ENCODE peak calls at places on chromosomes 3 and 15, in seven cellular contexts. Y is neural progenitor cell, U is IMR-90, B is mesenchymal stem cell, J is neuronal stem cell, P is GM12878, S is HCT116. K is an unnamed sample. For H3K9me3, the result is how much of the 10 kb centered on the place peaks cover.

GRCh38 chr3:127647171-127647884 is 18.3 kb downstream of the PODXL2 start:
- DNase-seq in Y (peak), U (no peak), B (no peak), J (no peak), P (no peak), S (no peak), K (no peak)

GRCh38 chr3:28846948-28847527 is 433.8 kb upstream of the RBMS3 start:
- DNase-seq in Y (no peak), U (no peak), B (no peak), J (no peak), P (no peak), S (no peak), K (no peak)

GRCh38 chr3:39383913-39384664 is 919 bp downstream of the SLC25A38 start:
- DNase-seq in Y (peak), U (peak), B (peak), J (peak), P (peak), S (peak), K (peak)

GRCh38 chr15:88181613-88182012 is 74.9 kb downstream of the NTRK3 start:
- DNase-seq in Y (no peak), U (no peak), B (no peak), J (no peak), P (no peak), S (no peak), K (no peak)

GRCh38 chr3:114110439-114110838 is 53.9 kb downstream of the QTRT2 start:
- DNase-seq in Y (peak), U (no peak), B (no peak), J (no peak), P (no peak), S (no peak), K (no peak)

GRCh38 chr3:44721231-44722102 is 8.0 kb upstream of the ZNF501 start:
- DNase-seq in Y (no peak), U (peak), B (peak), J (no peak), P (no peak), S (no peak), K (no peak)

GRCh38 chr3:67202053-67202452 is 203.9 kb downstream of the KBTBD8 start:
- DNase-seq in Y (no peak), U (no peak), B (no peak), J (no peak), P (no peak), S (no peak), K (no peak)

GRCh38 chr3:182783106-182783505 is 10.2 kb upstream of the ATP11B start:
- DNase-seq in Y (no peak), U (no peak), B (no peak), J (no peak), P (no peak), S (no peak), K (no peak)

GRCh38 chr3:124653071-124653470 is 77.2 kb upstream of the UMPS start:
- DNase-seq in Y (no peak), U (no peak), B (no peak), J (no peak), P (no peak), S (no peak), K (no peak)

GRCh38 chr3:42809202-42809601 is at the start of gene ACKR2:
- DNase-seq in Y (no peak), U (no peak), B (no peak), J (no peak), P (no peak), S (no peak), K (no peak)

GRCh38 chr3:188557230-188557629 is 403.3 kb downstream of the LPP start:
- DNase-seq in Y (no peak), U (no peak), B (no peak), J (no peak), P (no peak), S (no peak), K (no peak)

GRCh38 chr3:179321585-179322322 is 1.1 kb upstream of the ZNF639 start:
- DNase-seq in Y (peak), U (peak), B (peak), J (no peak), P (no peak), S (no peak), K (peak)

GRCh38 chr15:58260911-58261267 is 122.7 kb downstream of the AQP9 start:
- DNase-seq in Y (no peak), U (peak), B (peak), J (no peak), P (no peak), S (no peak), K (peak)

GRCh38 chr3:170907519-170908234 is 760 bp downstream of the EIF5A2 start:
- DNase-seq in Y (peak), U (peak), B (peak), J (no peak), P (no peak), S (no peak), K (peak)

GRCh38 chr15:74901612-74902063 is 5.0 kb downstream of the FAM219B start:
- DNase-seq in Y (peak), U (peak), B (peak), J (peak), P (no peak), S (no peak), K (peak)

GRCh38 chr15:50496692-50497091 is 49.8 kb downstream of the USP50 start:
- DNase-seq in Y (peak), U (no peak), B (no peak), J (no peak), P (no peak), S (no peak), K (no peak)

GRCh38 chr3:155026999-155027591 is 53.0 kb upstream of the MME start:
- DNase-seq in Y (peak), U (peak), B (peak), J (no peak), P (no peak), S (no peak), K (peak)

GRCh38 chr15:80710635-80711553 is 15.8 kb downstream of the ABHD17C start:
- DNase-seq in Y (no peak), U (peak), B (peak), J (no peak), P (peak), S (no peak), K (no peak)

GRCh38 chr15:50907866-50908208 is 646 bp upstream of the AP4E1 start:
- DNase-seq in Y (peak), U (peak), B (peak), J (no peak), P (no peak), S (peak), K (peak)

GRCh38 chr3:50050361-50050760 is 38.4 kb upstream of the RBM5 start:
- DNase-seq in Y (no peak), U (peak), B (no peak), J (no peak), P (no peak), S (no peak), K (peak)

GRCh38 chr3:9067352-9067975 is 104.2 kb upstream of the RAD18 start:
- DNase-seq in Y (peak), U (peak), B (peak), J (peak), P (peak), S (peak), K (peak)

GRCh38 chr15:44706946-44707636 is 4.0 kb downstream of the PATL2 start:
- DNase-seq in Y (no peak), U (no peak), B (no peak), J (no peak), P (no peak), S (no peak), K (no peak)

GRCh38 chr3:33717616-33717865 is 513 bp downstream of the CLASP2 start:
- DNase-seq in Y (peak), U (peak), B (no peak), J (no peak), P (no peak), S (peak), K (peak)

GRCh38 chr15:88126695-88127476 is 129.7 kb downstream of the NTRK3 start:
- DNase-seq in Y (no peak), U (no peak), B (no peak), J (no peak), P (no peak), S (no peak), K (no peak)

GRCh38 chr3:38634133-38634532 is 15.4 kb downstream of the SCN5A start:
- DNase-seq in Y (no peak), U (peak), B (peak), J (no peak), P (no peak), S (no peak), K (no peak)

GRCh38 chr3:81419196-81419595 is 342.2 kb downstream of the GBE1 start:
- DNase-seq in Y (no peak), U (peak), B (peak), J (no peak), P (no peak), S (no peak), K (peak)

GRCh38 chr3:47613723-47614122 is 35.1 kb upstream of the CSPG5 start:
- DNase-seq in Y (no peak), U (no peak), B (no peak), J (no peak), P (no peak), S (no peak), K (no peak)

GRCh38 chr3:99747915-99748314 is 69.7 kb upstream of the CMSS1 start:
- DNase-seq in Y (peak), U (peak), B (peak), J (peak), P (no peak), S (peak), K (peak)

GRCh38 chr15:73322665-73323373 is 45.9 kb downstream of the HCN4 start:
- DNase-seq in Y (no peak), U (no peak), B (no peak), J (no peak), P (no peak), S (no peak), K (no peak)

GRCh38 chr3:31553258-31553657 is 20.5 kb downstream of the STT3B start:
- DNase-seq in Y (no peak), U (no peak), B (no peak), J (no peak), P (no peak), S (no peak), K (no peak)
- H3K9me3 ChIP-seq in Y (under half), U (under half), B (under half), J (under half), P (under half), S (under half), K (under half)

GRCh38 chr15:71078506-71079207 is 36.6 kb upstream of the THSD4 start:
- DNase-seq in Y (no peak), U (no peak), B (no peak), J (no peak), P (no peak), S (no peak), K (no peak)

GRCh38 chr15:71082803-71083202 is 32.5 kb upstream of the THSD4 start:
- DNase-seq in Y (no peak), U (no peak), B (no peak), J (no peak), P (no peak), S (no peak), K (no peak)

GRCh38 chr15:71080166-71080565 is 35.1 kb upstream of the THSD4 start:
- DNase-seq in Y (no peak), U (no peak), B (no peak), J (no peak), P (no peak), S (no peak), K (no peak)

GRCh38 chr15:71080705-71081104 is 34.6 kb upstream of the THSD4 start:
- DNase-seq in Y (no peak), U (peak), B (peak), J (no peak), P (peak), S (no peak), K (peak)

GRCh38 chr15:71079208-71080044 is 35.8 kb upstream of the THSD4 start:
- DNase-seq in Y (no peak), U (peak), B (no peak), J (no peak), P (no peak), S (no peak), K (peak)
- H3K9ac ChIP-seq in Y (no peak), U (no peak), B (peak), J (no peak), P (no peak), S (no peak), K (peak)

DNA sequence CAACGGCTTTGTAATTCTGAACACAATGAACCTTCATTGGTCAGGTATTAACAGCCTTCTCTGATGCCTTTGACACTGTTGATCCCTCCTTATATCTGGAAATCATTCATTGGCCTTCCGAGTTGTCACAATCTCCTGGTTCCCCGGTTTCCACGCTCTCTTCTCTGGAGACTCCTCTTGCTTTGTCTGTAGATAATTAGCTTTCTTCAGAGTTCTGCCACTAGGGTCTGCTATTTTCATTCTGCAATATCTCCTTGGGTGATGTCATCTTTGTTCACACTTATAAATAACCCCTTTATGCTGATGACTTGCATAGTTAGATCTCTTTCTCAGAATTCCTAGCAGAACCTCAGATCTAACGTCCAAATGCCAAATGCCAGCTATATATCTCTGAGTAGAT is 583.8 kb upstream of the ZNF717 start:
- DNase-seq in Y (no peak), U (peak), B (peak), J (no peak), P (no peak), S (no peak), K (peak)
- H3K9me3 ChIP-seq in Y (under half), U (under half), B (under half), J (under half), P (under half), S (under half), K (under half)

DNA sequence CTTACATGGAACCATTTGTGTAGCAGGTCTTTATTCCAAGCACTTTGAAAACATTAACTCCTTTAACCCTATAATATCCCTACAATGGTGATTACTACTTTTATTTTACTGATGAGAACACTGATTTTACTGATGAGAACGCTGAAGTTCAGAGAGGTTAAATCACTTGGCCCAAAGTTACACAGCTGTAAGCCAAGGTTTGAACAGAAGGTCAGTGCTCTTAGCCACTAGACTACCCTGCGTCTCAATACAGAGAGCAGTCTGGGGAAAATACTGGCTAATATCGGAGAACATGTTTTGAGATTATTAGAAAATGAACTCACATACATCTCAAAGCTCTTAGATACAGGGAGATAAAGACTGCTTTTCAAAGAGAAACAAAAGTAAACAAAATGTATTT is 827.2 kb downstream of the FHIT start:
- DNase-seq in Y (no peak), U (no peak), B (no peak), J (no peak), P (no peak), S (no peak), K (no peak)
- H3K9ac ChIP-seq in Y (no peak), U (no peak), B (no peak), J (no peak), P (no peak), S (no peak), K (no peak)

GRCh38 chr15:25170781-25171110 is 216.0 kb downstream of the SNRPN start:
- DNase-seq in Y (no peak), U (no peak), B (no peak), J (no peak), P (no peak), S (no peak), K (no peak)

GRCh38 chr15:25171856-25172687 is 217.3 kb downstream of the SNRPN start:
- DNase-seq in Y (no peak), U (no peak), B (no peak), J (no peak), P (no peak), S (no peak), K (no peak)

GRCh38 chr15:25171111-25171811 is 216.5 kb downstream of the SNRPN start:
- DNase-seq in Y (no peak), U (no peak), B (no peak), J (no peak), P (no peak), S (no peak), K (no peak)

GRCh38 chr15:25170113-25170731 is 215.4 kb downstream of the SNRPN start:
- DNase-seq in Y (no peak), U (no peak), B (no peak), J (no peak), P (no peak), S (no peak), K (no peak)

DNA sequence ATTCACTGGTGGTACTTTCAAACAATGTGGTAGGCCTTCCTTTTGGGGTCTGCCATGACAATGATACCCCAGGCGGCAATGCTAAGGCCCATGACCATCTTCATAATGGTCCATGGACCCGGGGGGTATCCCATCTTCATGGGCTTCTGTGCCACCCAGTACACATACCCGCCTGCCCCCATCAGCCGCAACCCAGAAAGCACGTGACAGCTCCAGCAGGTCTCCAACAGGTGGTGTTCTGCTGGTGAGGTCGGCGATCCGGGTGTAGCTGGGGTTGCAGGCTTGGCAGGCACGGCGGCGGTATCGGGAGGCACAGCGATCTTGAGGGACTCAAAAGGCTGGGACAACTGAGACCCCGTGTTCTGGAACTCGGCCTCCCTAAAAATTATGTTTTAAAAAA is 214.5 kb downstream of the SNRPN start:
- DNase-seq in Y (no peak), U (no peak), B (no peak), J (no peak), P (no peak), S (no peak), K (no peak)
- H3K9me3 ChIP-seq in Y (under half), U (under half), B (under half), J (under half), P (under half), S (under half), K (under half)

GRCh38 chr15:90868261-90868689 is at the start of gene FURIN:
- DNase-seq in Y (no peak), U (no peak), B (no peak), J (no peak), P (no peak), S (peak), K (no peak)
- H3K9ac ChIP-seq in Y (no peak), U (no peak), B (peak), J (peak), P (peak), S (peak), K (peak)